ENCODE peak calls at places on chromosomes 4 and X, in four cellular contexts. X, L, D and Q are unnamed samples.

GRCh38 chr4:47160095-47160494 is 128.7 kb downstream of the GABRB1 start:
- DNase-seq in X (no peak), D (no peak), L (no peak), Q (no peak)

GRCh38 chr4:173499568-173500535 is 30.2 kb downstream of the HAND2 start:
- DNase-seq in D (no peak), X (no peak), L (no peak), Q (no peak)

GRCh38 chr4:48877827-48878535 is 28.6 kb downstream of the OCIAD2 start:
- DNase-seq in L (no peak), X (no peak), D (no peak), Q (peak; percentile 73)

GRCh38 chrX:39450578-39450977 is 647.2 kb downstream of the BCOR start:
- DNase-seq in L (no peak), X (no peak), D (peak; percentile 77), Q (no peak)

GRCh38 chr4:88211473-88212252 is 53.2 kb upstream of the ABCG2 start:
- DNase-seq in L (peak; percentile 46), D (peak; percentile 41), X (peak; percentile 69), Q (no peak)

GRCh38 chr4:36341936-36342335 is 60.5 kb downstream of the DTHD1 start:
- DNase-seq in D (no peak), L (no peak), X (no peak), Q (no peak)

GRCh38 chrX:13752141-13752540 is 17.6 kb downstream of the OFD1 start:
- DNase-seq in X (no peak), L (no peak), D (no peak), Q (peak; percentile 32)

GRCh38 chr4:4852591-4853362 is 6.7 kb upstream of the MSX1 start:
- DNase-seq in L (peak; percentile 76), X (peak; percentile 22), D (peak; percentile 48), Q (no peak)

GRCh38 chrX:134443020-134443419 is 16.9 kb upstream of the HPRT1 start:
- DNase-seq in X (no peak), L (no peak), D (no peak), Q (no peak)

GRCh38 chrX:109533005-109533404 is 3.6 kb upstream of the NXT2 start:
- DNase-seq in L (no peak), D (no peak), X (no peak), Q (no peak)

GRCh38 chrX:40007746-40008705 is 89.7 kb downstream of the BCOR start:
- DNase-seq in D (no peak), X (no peak), L (no peak), Q (no peak)

GRCh38 chrX:13898603-13899002 is 81.7 kb upstream of the GPM6B start:
- DNase-seq in L (peak; percentile 71), D (no peak), X (no peak), Q (peak; percentile 53)

GRCh38 chrX:119541188-119541587 is 24.0 kb downstream of the STEEP1 start:
- DNase-seq in X (peak; percentile 69), L (peak; percentile 86), D (no peak), Q (no peak)

GRCh38 chr4:157204634-157205244 is 15.8 kb upstream of the GRIA2 start:
- DNase-seq in D (peak; percentile 50), L (peak; percentile 1), X (no peak), Q (no peak)

GRCh38 chr4:4574052-4574451 is 32.2 kb upstream of the STX18 start:
- DNase-seq in L (no peak), X (no peak), D (no peak), Q (no peak)

GRCh38 chr4:77629885-77630284 is 24.3 kb downstream of the CXCL13 start:
- DNase-seq in D (no peak), X (no peak), L (no peak), Q (no peak)
- H2AFZ ChIP-seq in D (no peak overlapping the region), X (no peak overlapping the region), L (no peak overlapping the region), Q (no peak overlapping the region)

GRCh38 chr4:121594796-121595526 is 101.8 kb downstream of the ANXA5 start:
- DNase-seq in L (peak; percentile 30), X (peak; percentile 91), D (no peak), Q (no peak)
- H3K4me2 ChIP-seq in L (no peak overlapping the region), X (no peak overlapping the region), D (no peak overlapping the region), Q (no peak overlapping the region)

DNA sequence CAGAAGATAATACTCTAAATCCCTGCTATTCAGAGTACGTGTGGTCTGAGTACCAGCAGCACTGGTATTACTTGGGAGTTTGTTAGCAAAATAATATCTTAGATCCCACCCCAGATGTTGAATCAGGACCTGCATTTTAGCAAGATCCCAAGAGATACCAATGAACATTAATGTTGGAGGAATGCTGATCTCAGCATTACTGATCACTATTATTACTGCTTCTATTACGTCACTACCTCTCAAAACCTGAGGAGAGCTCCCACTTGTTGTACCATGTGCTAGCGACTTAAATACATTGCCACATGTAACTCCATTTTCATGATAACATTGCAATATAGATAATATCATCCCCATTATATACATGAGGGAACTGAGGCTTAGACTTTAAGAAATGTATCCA is 185.2 kb downstream of the SPRY1 start:
- DNase-seq in D (no peak), X (no peak), L (no peak), Q (no peak)
- H3K9me1 ChIP-seq in D (no peaks in the 10 kb centered on the region), X (no peaks in the 10 kb centered on the region), L (no peaks in the 10 kb centered on the region), Q (no peaks in the 10 kb centered on the region)

DNA sequence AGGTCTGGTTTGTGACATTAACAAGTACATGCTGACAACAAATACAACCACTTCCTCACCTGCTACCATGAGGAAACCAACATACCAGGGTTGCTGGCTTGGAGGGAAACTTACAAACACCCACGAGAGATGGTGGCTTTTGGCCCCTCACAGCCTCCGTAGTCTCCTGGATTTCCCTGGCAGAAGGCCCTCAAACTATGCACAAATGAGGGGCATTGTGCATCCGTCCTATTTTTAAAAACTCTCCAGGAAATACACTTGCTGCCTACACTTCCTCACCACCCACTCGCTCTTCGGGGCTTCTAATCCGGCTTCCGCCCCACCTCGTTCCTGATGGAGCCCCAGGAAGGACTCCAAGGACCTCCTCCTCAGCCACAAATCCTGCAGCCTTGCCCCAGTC is 355.0 kb upstream of the GATB start:
- DNase-seq in L (no peak), D (no peak), X (peak; percentile 19), Q (no peak)
- H2AFZ ChIP-seq in L (no peak overlapping the region), D (no peak overlapping the region), X (peak overlapping the region; percentile 30), Q (no peak overlapping the region)

GRCh38 chr4:105471566-105472176 is 2.2 kb downstream of the PPA2 start:
- DNase-seq in L (peak; percentile 79), D (peak; percentile 70), X (peak; percentile 81), Q (peak; percentile 30)
- H3K4me2 ChIP-seq in L (peak overlapping the region; percentile 63), D (peak overlapping the region; percentile 92), X (peak overlapping the region; percentile 41), Q (peak overlapping the region; percentile 93)

DNA sequence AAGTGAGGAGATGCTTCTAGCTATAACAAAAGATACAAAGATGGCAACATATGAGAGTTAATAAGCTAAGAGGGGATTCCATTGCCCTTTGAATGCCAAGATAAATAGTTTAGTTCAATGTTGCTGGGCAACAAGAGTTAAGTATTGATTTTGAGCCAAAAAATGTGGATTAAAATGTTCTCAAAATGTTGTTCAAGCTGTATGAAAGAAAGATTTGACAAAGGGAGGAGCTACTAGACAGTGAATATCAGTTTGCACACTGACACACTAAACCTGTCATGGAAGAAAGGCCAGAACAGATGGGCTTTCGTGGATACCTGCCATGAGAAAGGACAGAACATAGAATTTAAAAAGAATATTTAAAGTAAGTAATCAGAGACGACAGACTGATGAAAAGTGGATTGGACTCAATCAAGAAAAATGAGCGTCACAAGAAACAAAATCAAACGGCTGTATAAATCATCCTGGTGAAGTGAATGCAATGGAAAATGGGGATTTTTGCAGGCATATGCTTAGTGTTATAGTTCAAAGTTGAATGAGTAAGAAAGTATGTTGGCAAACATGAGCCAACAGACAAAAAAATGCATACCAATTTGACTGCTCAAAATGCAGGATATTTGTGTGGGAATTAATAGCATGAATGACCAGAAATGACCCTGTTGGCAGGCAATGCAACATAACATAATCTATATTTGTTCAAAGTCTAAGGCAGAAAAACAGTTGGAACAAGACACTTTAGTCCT is 7.5 kb downstream of the PCDH18 start:
- DNase-seq in X (peak; percentile 57), D (no peak), L (peak; percentile 37), Q (no peak)
- H3K9me1 ChIP-seq in X (no peaks in the 10 kb centered on the region), D (no peaks in the 10 kb centered on the region), L (peaks cover 10% of the 10 kb centered on the region), Q (no peaks in the 10 kb centered on the region)

DNA sequence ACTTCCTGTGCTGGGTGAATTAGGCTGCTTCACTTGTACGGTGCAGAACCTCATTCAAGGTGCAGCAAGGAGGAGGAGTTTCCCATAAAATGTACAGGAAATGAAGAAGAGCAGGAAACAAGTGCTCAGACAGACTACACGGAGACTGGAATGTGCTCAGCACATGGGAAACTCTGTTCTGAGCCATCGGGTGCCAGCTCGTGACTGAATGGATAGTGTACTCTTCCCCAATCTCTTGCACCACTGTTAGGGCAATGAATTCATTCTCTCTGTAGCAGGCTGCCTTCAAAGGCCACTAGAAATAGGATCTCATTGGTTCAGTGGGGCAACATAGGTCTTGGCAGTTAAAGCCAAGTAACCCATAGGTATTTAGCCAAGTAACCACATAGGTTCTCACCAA is 200.0 kb upstream of the LDB2 start:
- DNase-seq in D (no peak), L (no peak), X (no peak), Q (no peak)
- H2AFZ ChIP-seq in D (no peak overlapping the region), L (no peak overlapping the region), X (no peak overlapping the region), Q (no peak overlapping the region)

DNA sequence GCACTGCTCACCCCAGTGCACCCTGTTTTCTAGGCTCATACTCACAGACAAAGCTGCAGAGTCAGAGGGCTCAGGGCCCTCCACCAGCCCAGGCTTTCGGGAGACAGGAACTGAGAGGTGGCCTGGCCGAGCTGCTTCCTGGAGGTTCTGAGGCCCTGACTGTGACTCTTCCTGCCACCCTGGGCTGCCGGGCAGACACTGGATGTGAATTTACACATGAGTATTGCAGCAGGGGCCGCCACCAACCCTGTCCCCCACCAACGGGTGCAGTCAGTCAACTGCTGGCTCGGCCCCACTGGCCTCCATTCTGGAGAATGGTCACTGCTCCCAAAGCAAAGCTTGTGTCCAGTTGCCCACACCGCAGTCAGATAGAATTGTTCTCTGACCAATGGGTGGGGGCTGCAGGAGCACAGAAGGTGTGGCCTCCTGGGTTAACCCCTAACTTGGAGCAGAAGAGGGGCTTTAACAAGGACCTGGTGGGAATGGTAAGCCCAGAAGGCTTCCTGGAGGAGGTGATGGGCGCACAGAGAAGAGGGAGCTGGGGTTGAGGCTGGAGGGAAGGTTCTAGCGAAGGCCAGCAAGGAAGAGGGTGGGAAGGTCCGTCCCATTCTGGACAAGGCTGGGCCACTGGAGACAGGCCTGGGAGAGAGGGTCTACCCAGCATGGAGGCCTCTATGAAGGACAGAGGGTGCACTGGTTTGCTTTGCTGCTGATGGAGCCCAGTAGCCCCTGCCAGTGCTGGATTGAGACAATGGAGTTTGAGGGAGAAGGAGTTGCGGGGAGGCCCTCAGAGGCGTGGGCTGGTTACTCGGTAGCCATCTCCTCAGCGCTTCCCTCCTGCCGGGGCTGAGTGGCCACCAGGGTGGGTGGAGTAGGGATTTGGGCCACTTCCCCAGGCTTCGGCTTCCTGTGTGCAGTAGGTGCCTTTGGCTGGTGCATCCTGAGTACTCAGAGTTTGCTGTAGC is 135.3 kb downstream of the CPZ start:
- DNase-seq in X (no peak), D (no peak), L (no peak), Q (no peak)
- H3K4me2 ChIP-seq in X (no peak overlapping the region), D (no peak overlapping the region), L (no peak overlapping the region), Q (no peak overlapping the region)

GRCh38 chr4:120611092-120611491 is 311.4 kb downstream of the PRDM5 start:
- DNase-seq in L (no peak), D (no peak), X (no peak), Q (no peak)
- H3K9me1 ChIP-seq in L (no peaks in the 10 kb centered on the region), D (no peaks in the 10 kb centered on the region), X (no peaks in the 10 kb centered on the region), Q (no peaks in the 10 kb centered on the region)